ENCODE peak calls at places on chromosomes 1 and 21, in eight cellular contexts. C is stomach; Q is posterior cingulate gyrus; E is Daoy; I is cardiac muscle cell; S is RCC 7860; F is stimulated activated CD8-positive, alpha-beta memory T cell treated with anti-CD3 and anti-CD28 coated beads, Interleukin-4, amount 100 ng/mL, for 1 hour; Z is activated T-helper 1 cell treated with anti-CD3 and anti-CD28 coated beads, Interleukin-2, amount 50 U/mL, for 16 hours. M is an unnamed sample.

GRCh38 chr1:193676996-193677569 is 490.7 kb upstream of the B3GALT2 start:
- DNase-seq in C (no peak), Q (no peak), E (peak; percentile 5), I (no peak), S (no peak), F (no peak), Z (no peak), M (no peak)

GRCh38 chr1:115134231-115134630 is 44.9 kb upstream of the TSPAN2 start:
- DNase-seq in C (no peak), Q (no peak), E (no peak), I (no peak), S (no peak), F (no peak), Z (no peak), M (no peak)

GRCh38 chr21:25369524-25370300 is 237.6 kb downstream of the MRPL39 start:
- DNase-seq in C (no peak), Q (no peak), E (no peak), I (peak; percentile 29), S (peak; percentile 53), F (no peak), Z (no peak), M (no peak)

GRCh38 chr1:12314328-12314903 is 84.6 kb downstream of the VPS13D start:
- DNase-seq in C (no peak), Q (no peak), E (no peak), I (peak; percentile 60), S (peak; percentile 51), F (no peak), Z (no peak), M (no peak)

GRCh38 chr1:156935719-156936118 is 15.3 kb downstream of the LRRC71 start:
- DNase-seq in C (no peak), Q (no peak), E (no peak), I (no peak), S (no peak), F (no peak), Z (no peak), M (no peak)

GRCh38 chr1:60978421-60979357 is 103.7 kb upstream of the NFIA start:
- DNase-seq in C (peak; percentile 43), Q (no peak), E (peak; percentile 53), I (peak; percentile 74), S (peak; percentile 18), F (no peak), Z (peak; percentile 3), M (no peak)

GRCh38 chr1:25737151-25737550 is 62.8 kb upstream of the SELENON start:
- DNase-seq in C (no peak), Q (peak; percentile 45), E (no peak), I (no peak), S (peak; percentile 63), F (no peak), Z (no peak), M (no peak)

GRCh38 chr21:26117972-26118367 is 52.6 kb downstream of the APP start:
- DNase-seq in C (no peak), Q (no peak), E (no peak), I (no peak), S (no peak), F (no peak), Z (no peak), M (no peak)

GRCh38 chr1:157181258-157181657 is 43.1 kb upstream of the ETV3 start:
- DNase-seq in C (no peak), Q (no peak), E (no peak), I (no peak), S (no peak), F (no peak), Z (no peak), M (no peak)

GRCh38 chr1:103156966-103157365 is 48.6 kb upstream of the COL11A1 start:
- DNase-seq in C (no peak), Q (no peak), E (no peak), I (no peak), S (no peak), F (no peak), Z (no peak), M (no peak)

GRCh38 chr1:204520834-204521709 is 4.9 kb downstream of the MDM4 start:
- DNase-seq in C (no peak), Q (no peak), E (peak; percentile 45), I (peak; percentile 39), S (peak; percentile 55), F (no peak), Z (peak; percentile 38), M (no peak)

GRCh38 chr1:237258871-237259270 is 216.9 kb downstream of the RYR2 start:
- DNase-seq in C (no peak), Q (no peak), E (no peak), I (peak; percentile 1), S (no peak), F (no peak), Z (no peak), M (no peak)

GRCh38 chr1:74767490-74767889 is 34.5 kb downstream of the TYW3 start:
- DNase-seq in C (no peak), Q (no peak), E (peak; percentile 46), I (peak; percentile 38), S (no peak), F (no peak), Z (no peak), M (no peak)

GRCh38 chr1:179353546-179353945 is 12.2 kb upstream of the AXDND1 start:
- DNase-seq in C (no peak), Q (no peak), E (no peak), I (peak; percentile 92), S (no peak), F (no peak), Z (no peak), M (no peak)

GRCh38 chr1:8113257-8114220 is 87.4 kb upstream of the ERRFI1 start:
- DNase-seq in C (no peak), Q (no peak), E (peak; percentile 21), I (no peak), S (no peak), F (no peak), Z (no peak), M (no peak)

GRCh38 chr1:18955442-18956188 is 861 bp downstream of the IFFO2 start:
- DNase-seq in C (peak; percentile 55), Q (no peak), E (peak; percentile 67), I (peak; percentile 59), S (no peak), F (no peak), Z (peak; percentile 36), M (peak; percentile 73)

GRCh38 chr1:27872059-27872801 is at the start of gene THEMIS2:
- DNase-seq in C (peak; percentile 67), Q (peak; percentile 79), E (peak; percentile 78), I (peak; percentile 52), S (no peak), F (peak; percentile 61), Z (peak; percentile 72), M (peak; percentile 88)

GRCh38 chr1:202144510-202145324 is at the start of gene ARL8A:
- DNase-seq in C (peak; percentile 73), Q (peak; percentile 83), E (peak; percentile 77), I (peak; percentile 47), S (no peak), F (no peak), Z (peak; percentile 62), M (peak; percentile 88)

GRCh38 chr1:168920456-168921094 is 185.9 kb upstream of the ATP1B1 start:
- DNase-seq in C (peak; percentile 37), Q (no peak), E (peak; percentile 40), I (peak; percentile 88), S (peak; percentile 33), F (no peak), Z (no peak), M (no peak)

GRCh38 chr1:83791821-83792437 is 207.0 kb downstream of the TTLL7 start:
- DNase-seq in C (no peak), Q (no peak), E (peak; percentile 22), I (no peak), S (no peak), F (no peak), Z (no peak), M (no peak)

GRCh38 chr21:31476551-31477120 is 132.6 kb upstream of the TIAM1 start:
- DNase-seq in C (no peak), Q (no peak), E (no peak), I (peak; percentile 42), S (no peak), F (no peak), Z (no peak), M (no peak)

GRCh38 chr1:54262244-54262643 is 62.3 kb downstream of the MRPL37 start:
- DNase-seq in C (no peak), Q (no peak), E (no peak), I (no peak), S (no peak), F (no peak), Z (no peak), M (no peak)

M was measured in Peyer's patch.